ENCODE peak calls at places on chromosomes 12 and 14, in nine cellular contexts. N, P, X, Q, U, D, B, O and W are unnamed samples.

GRCh38 chr12:52811191-52812072 is 2.5 kb downstream of the KRT4 start:
- DNase-seq in N (no peak), P (no peak), X (no peak), Q (no peak), U (no peak), D (no peak), B (no peak), O (no peak), W (no peak)

GRCh38 chr14:93953739-93954515 is 22.4 kb downstream of the ASB2 start:
- DNase-seq in N (no peak), P (no peak), X (no peak), Q (no peak), U (no peak), D (no peak), B (no peak), O (no peak), W (no peak)

GRCh38 chr12:111066744-111067437 is 146.5 kb upstream of the MYL2 start:
- DNase-seq in N (no peak), P (no peak), X (no peak), Q (no peak), U (peak; percentile 3), D (no peak), B (no peak), O (no peak), W (no peak)

GRCh38 chr12:104025771-104026170 is 24.2 kb downstream of the GLT8D2 start:
- DNase-seq in N (no peak), P (no peak), X (no peak), Q (no peak), U (no peak), D (no peak), B (no peak), O (no peak), W (no peak)

GRCh38 chr12:48977290-48978281 is 536 bp upstream of the WNT1 start:
- DNase-seq in N (peak; percentile 85), P (peak; percentile 38), X (peak; percentile 69), Q (no peak), U (no peak), D (no peak), B (peak; percentile 66), O (peak; percentile 75), W (peak; percentile 46)

GRCh38 chr12:76544601-76545261 is 14.8 kb downstream of the OSBPL8 start:
- DNase-seq in N (no peak), P (no peak), X (no peak), Q (no peak), U (no peak), D (no peak), B (no peak), O (no peak), W (no peak)

GRCh38 chr14:53894456-53894855 is 62.2 kb downstream of the BMP4 start:
- DNase-seq in N (peak; percentile 59), P (peak; percentile 49), X (no peak), Q (no peak), U (peak; percentile 77), D (peak; percentile 61), B (no peak), O (no peak), W (peak; percentile 75)

GRCh38 chr14:57085043-57085442 is 183.7 kb downstream of the EXOC5 start:
- DNase-seq in N (no peak), P (no peak), X (no peak), Q (no peak), U (no peak), D (no peak), B (no peak), O (no peak), W (no peak)

GRCh38 chr14:61749867-61750266 is 12.4 kb upstream of the SNAPC1 start:
- DNase-seq in N (no peak), P (peak; percentile 42), X (peak; percentile 25), Q (no peak), U (no peak), D (no peak), B (no peak), O (no peak), W (no peak)

GRCh38 chr12:27913999-27914614 is 58.4 kb downstream of the PTHLH start:
- DNase-seq in N (no peak), P (no peak), X (no peak), Q (no peak), U (no peak), D (no peak), B (no peak), O (no peak), W (no peak)

GRCh38 chr12:79161249-79161934 is 296.8 kb downstream of the SYT1 start:
- DNase-seq in N (no peak), P (no peak), X (no peak), Q (no peak), U (no peak), D (no peak), B (no peak), O (no peak), W (no peak)

GRCh38 chr14:24376448-24377070 is 8.6 kb downstream of the NFATC4 start:
- DNase-seq in N (no peak), P (no peak), X (no peak), Q (no peak), U (no peak), D (no peak), B (no peak), O (peak; percentile 86), W (no peak)

GRCh38 chr12:48189331-48190125 is 6.1 kb downstream of the CCDC184 start:
- DNase-seq in N (peak; percentile 70), P (peak; percentile 88), X (peak; percentile 71), Q (peak; percentile 42), U (peak; percentile 67), D (no peak), B (no peak), O (peak; percentile 79), W (peak; percentile 22)

GRCh38 chr12:45518516-45519235 is 210.8 kb upstream of the ARID2 start:
- DNase-seq in N (no peak), P (no peak), X (peak; percentile 53), Q (no peak), U (no peak), D (no peak), B (no peak), O (no peak), W (no peak)

GRCh38 chr14:94051115-94051514 is 25.0 kb downstream of the OTUB2 start:
- DNase-seq in N (peak; percentile 50), P (peak; percentile 68), X (peak; percentile 38), Q (no peak), U (peak; percentile 42), D (no peak), B (no peak), O (peak; percentile 50), W (peak; percentile 44)

GRCh38 chr12:11839093-11839641 is 189.7 kb downstream of the ETV6 start:
- DNase-seq in N (no peak), P (peak; percentile 49), X (peak; percentile 84), Q (peak; percentile 87), U (peak; percentile 73), D (no peak), B (no peak), O (no peak), W (peak; percentile 83)

GRCh38 chr14:104262515-104263514 is 124.4 kb downstream of the KIF26A start:
- DNase-seq in N (no peak), P (no peak), X (no peak), Q (no peak), U (no peak), D (no peak), B (no peak), O (no peak), W (no peak)